ENCODE peak calls at places on chromosomes 7 and 10, in seven cellular contexts. K is heart left ventricle, Z is HepG2, G is prostate gland, Y is tibial nerve, X is A549, R is stomach. I is an unnamed sample.

GRCh38 chr10:34743804-34744203 is 71.3 kb downstream of the PARD3 start:
- DNase-seq in K (peak; percentile 68), Z (no peak), G (peak; percentile 75), Y (no peak), X (no peak), R (no peak), I (no peak)

GRCh38 chr10:31961675-31962074 is 33.0 kb upstream of the ARHGAP12 start:
- DNase-seq in K (no peak), Z (no peak), G (no peak), Y (no peak), X (peak; percentile 33), R (no peak), I (no peak)

GRCh38 chr10:42738669-42739068 is 43.9 kb upstream of the BMS1 start:
- DNase-seq in K (no peak), Z (no peak), G (no peak), Y (no peak), X (no peak), R (no peak), I (no peak)

GRCh38 chr7:133139350-133139749 is 57.5 kb upstream of the CHCHD3 start:
- DNase-seq in K (no peak), Z (peak; percentile 52), G (no peak), Y (no peak), X (no peak), R (no peak), I (no peak)

GRCh38 chr10:93408788-93409187 is 73.3 kb downstream of the MYOF start:
- DNase-seq in K (no peak), Z (peak; percentile 10), G (no peak), Y (no peak), X (no peak), R (no peak), I (no peak)

GRCh38 chr10:104589431-104589830 is 51.7 kb upstream of the SORCS3 start:
- DNase-seq in K (no peak), Z (no peak), G (no peak), Y (no peak), X (no peak), R (no peak), I (no peak)

GRCh38 chr7:74625446-74625845 is 32.1 kb upstream of the GTF2I start:
- DNase-seq in K (no peak), Z (peak; percentile 46), G (no peak), Y (peak; percentile 23), X (no peak), R (no peak), I (no peak)

GRCh38 chr10:5565205-5565545 is 40.4 kb downstream of the CALML3 start:
- DNase-seq in K (peak; percentile 9), Z (no peak), G (no peak), Y (no peak), X (no peak), R (peak; percentile 20), I (no peak)

GRCh38 chr7:74092964-74093339 is 9.3 kb downstream of the LIMK1 start:
- DNase-seq in K (peak; percentile 86), Z (no peak), G (no peak), Y (no peak), X (no peak), R (no peak), I (no peak)

GRCh38 chr10:59173414-59173813 is 3.0 kb upstream of the PHYHIPL start:
- DNase-seq in K (no peak), Z (no peak), G (peak; percentile 21), Y (no peak), X (no peak), R (no peak), I (no peak)

GRCh38 chr7:74029094-74029785 is 1.3 kb downstream of the ELN start:
- DNase-seq in K (peak; percentile 65), Z (no peak), G (no peak), Y (no peak), X (no peak), R (no peak), I (no peak)

GRCh38 chr7:64581929-64582894 is 19.3 kb upstream of the ZNF680 start:
- DNase-seq in K (no peak), Z (no peak), G (no peak), Y (no peak), X (no peak), R (peak; percentile 33), I (no peak)

GRCh38 chr10:87734987-87735827 is 75.5 kb downstream of the PAPSS2 start:
- DNase-seq in K (no peak), Z (peak; percentile 25), G (no peak), Y (peak; percentile 38), X (peak; percentile 50), R (no peak), I (no peak)

GRCh38 chr10:97497572-97498075 is 598 bp downstream of the MMS19 start:
- DNase-seq in K (peak; percentile 89), Z (peak; percentile 69), G (peak; percentile 66), Y (peak; percentile 71), X (peak; percentile 97), R (peak; percentile 74), I (peak; percentile 43)
- TF ChIP-seq POLR2A in K (no peak), Z (peak; percentile 79), G (no peak), Y (no peak), X (peak; percentile 82), R (no peak), I (no peak)

GRCh38 chr10:125121003-125121402 is 39.4 kb downstream of the CTBP2 start:
- DNase-seq in K (no peak), Z (no peak), G (no peak), Y (no peak), X (no peak), R (no peak), I (no peak)
- H3K4me1 ChIP-seq in K (peaks cover 99% of the 10 kb centered on the region), Z (peaks cover 10% of the 10 kb centered on the region), G (peaks cover 41% of the 10 kb centered on the region), Y (peaks cover 83% of the 10 kb centered on the region), X (peaks cover 87% of the 10 kb centered on the region), R (peaks cover 98% of the 10 kb centered on the region), I (peaks cover 99% of the 10 kb centered on the region)

DNA sequence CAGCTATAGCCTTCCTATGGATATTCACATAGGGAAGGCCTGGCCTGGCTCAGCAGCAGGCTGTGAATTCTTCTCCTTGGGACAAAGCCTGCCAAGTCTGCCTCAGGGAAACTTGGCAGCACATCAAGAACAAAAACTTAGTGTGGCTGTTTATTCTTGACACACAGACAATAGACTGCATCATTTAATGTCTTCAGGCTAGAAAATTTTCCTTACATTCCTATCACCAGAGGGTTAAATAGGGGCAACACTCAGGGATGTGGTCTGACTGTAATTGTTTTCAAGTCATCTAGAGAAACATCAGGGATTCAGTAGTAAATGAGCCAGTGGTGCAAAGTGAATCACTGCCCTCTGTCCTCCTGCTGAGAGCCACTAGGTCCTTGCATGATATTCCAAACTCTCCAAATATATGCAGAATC is 137.3 kb downstream of the SEMA3C start:
- DNase-seq in K (no peak), Z (no peak), G (peak; percentile 86), Y (peak; percentile 56), X (no peak), R (peak; percentile 46), I (no peak)
- TF ChIP-seq POLR2A in K (no peak), Z (no peak), G (no peak), Y (no peak), X (no peak), R (no peak), I (no peak)

DNA sequence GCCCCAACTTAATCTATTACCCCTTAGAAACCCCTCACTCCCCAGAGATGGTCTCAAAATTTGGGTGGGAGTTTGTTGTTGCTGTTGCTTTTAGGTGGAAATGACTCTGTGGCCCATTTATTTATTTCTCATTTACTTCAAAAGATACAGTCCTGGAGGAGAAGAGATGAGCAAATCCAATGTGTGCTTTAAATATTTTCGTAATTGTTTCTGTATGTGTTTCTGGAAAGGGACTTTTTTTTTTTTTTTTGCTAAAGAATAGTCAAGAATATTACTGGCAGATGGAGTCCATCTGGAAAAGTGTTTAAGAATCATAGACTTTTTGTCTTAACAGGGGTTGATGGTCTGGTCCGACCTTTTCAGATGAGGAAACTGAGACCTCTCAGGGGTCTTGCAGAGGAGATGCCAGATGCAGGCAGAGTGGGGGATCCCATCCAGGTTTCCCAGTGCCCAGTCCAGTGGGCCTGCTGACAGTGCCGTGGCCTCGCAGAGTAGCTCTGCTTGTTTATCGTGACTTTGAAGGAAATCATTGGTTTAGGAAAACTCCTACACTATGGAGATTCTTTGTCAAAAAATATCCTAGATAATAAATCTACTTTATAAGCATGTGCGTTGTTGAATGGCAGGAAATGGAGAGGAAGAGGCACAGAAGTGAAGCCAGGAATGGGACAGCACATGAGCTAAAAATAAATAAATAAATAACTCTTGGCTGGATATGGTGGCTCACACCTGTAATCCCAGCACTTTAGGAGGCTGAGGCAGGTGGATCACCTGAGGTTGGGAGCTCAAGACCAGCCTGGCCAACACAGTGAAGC is 164.3 kb upstream of the SVIL start:
- DNase-seq in K (no peak), Z (no peak), G (no peak), Y (no peak), X (no peak), R (no peak), I (no peak)
- H3K4me1 ChIP-seq in K (peaks cover 17% of the 10 kb centered on the region), Z (peaks cover 8% of the 10 kb centered on the region), G (peaks cover 2% of the 10 kb centered on the region), Y (peaks cover 3% of the 10 kb centered on the region), X (peaks cover 31% of the 10 kb centered on the region), R (peaks cover 19% of the 10 kb centered on the region), I (peaks cover 10% of the 10 kb centered on the region)

DNA sequence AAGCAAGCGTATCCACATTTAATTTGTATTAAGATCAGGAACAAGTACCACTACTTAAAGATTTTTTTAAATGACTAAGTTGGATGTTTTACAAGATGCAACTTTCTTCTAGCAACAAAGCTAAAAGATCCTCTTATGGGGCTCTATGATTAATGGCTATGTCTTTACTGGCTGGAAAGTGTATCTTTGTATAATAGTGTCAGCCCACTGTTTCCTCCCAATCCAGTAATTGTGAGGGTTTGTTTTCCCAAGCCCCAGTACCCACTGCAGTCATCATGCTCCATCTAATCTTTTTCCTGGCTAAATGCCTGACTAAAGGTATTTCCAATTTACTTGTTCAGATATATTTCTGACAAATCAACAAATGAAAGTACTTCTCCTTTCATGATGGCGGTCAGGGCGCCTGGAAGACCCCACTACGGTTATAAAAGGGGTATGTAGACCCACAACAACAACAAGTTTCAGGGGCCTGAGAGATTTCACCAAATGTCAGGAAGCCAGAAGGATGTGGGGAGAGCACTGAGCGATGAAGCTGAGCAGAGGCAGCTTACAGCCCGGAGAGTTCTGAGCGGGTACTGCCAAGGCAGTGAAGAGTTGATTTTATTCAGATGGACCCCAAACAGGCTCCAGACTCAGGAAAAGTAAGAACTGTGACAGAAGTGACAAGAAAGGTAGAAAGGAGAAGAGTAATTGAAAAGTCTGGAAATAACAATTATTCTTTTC is 222.6 kb upstream of the KLF14 start:
- DNase-seq in K (no peak), Z (no peak), G (no peak), Y (no peak), X (no peak), R (no peak), I (no peak)
- TF ChIP-seq POLR2A in K (no peak), Z (no peak), G (no peak), Y (no peak), X (no peak), R (no peak), I (no peak)

DNA sequence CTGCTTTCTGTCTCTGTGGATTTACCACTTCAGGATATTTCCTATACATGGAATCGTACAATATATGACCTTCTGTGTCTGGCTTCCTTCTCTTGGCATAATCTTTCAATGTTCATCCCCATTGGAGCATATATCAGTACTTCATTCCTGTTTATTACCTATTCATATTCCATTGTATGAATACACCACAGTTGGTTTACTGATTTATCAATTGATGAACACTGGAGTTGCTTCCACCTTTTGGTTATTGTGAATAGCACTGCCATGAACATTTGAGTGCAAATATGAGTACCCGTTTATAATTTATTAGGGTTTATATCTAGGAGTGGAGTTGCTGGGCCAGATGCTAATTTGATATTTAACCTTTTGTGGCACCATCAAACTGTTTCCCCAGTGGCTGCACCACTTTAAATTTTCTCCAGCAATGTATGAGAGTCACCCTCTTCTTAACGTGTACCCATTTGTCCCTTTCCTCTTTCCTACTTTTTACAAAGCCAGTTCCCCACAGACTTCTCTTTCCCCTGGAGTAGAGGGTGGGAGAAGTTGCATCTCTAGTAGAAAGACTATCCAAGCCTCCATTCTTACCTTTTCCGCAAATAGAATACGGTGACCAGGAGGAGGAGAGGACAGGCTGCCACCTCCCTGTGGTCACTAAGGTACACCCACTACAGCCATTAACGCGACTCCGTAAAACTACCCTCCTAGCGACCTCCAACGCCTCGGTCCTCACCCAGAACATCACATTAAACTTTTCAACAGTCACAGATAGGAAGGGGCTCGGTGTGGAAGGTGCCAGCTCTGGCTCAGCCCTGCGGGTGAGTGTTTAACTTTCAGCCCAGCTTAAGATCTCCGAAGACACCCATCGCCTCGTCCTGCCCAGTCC is 25.6 kb downstream of the SCD start:
- DNase-seq in K (no peak), Z (no peak), G (no peak), Y (no peak), X (no peak), R (no peak), I (no peak)
- H3K4me1 ChIP-seq in K (peaks cover 40% of the 10 kb centered on the region), Z (peaks cover 44% of the 10 kb centered on the region), G (peaks cover 15% of the 10 kb centered on the region), Y (peaks cover 66% of the 10 kb centered on the region), X (peaks cover 61% of the 10 kb centered on the region), R (peaks cover 58% of the 10 kb centered on the region), I (peaks cover 38% of the 10 kb centered on the region)